ENCODE peak calls at places on chromosomes 2 and 18, in seven cellular contexts. W, E, J, O, N, L and C are unnamed samples.
A peak's percentile ranks its signal among the peaks of the same experiment; 100 is the strongest.

GRCh38 chr2:181585732-181586131 is 71.2 kb downstream of the CERKL start:
- DNase-seq in E (no peak), N (no peak), O (no peak), L (no peak), W (no peak), J (no peak), C (no peak)

GRCh38 chr2:11234309-11234708 is 79.0 kb downstream of the SLC66A3 start:
- DNase-seq in J (no peak), W (peak; percentile 51), N (no peak), E (peak; percentile 24), O (no peak), L (no peak), C (no peak)

GRCh38 chr2:240987588-240987987 is 10.8 kb upstream of the SNED1 start:
- DNase-seq in E (no peak), L (no peak), J (no peak), O (no peak), N (no peak), W (no peak), C (no peak)

GRCh38 chr2:10417551-10418335 is 30.4 kb downstream of the ODC1 start:
- DNase-seq in N (no peak), O (no peak), E (no peak), J (no peak), W (no peak), L (no peak), C (no peak)

GRCh38 chr2:85216051-85216431 is 82.8 kb downstream of the TCF7L1 start:
- DNase-seq in N (no peak), O (no peak), J (peak; percentile 44), L (no peak), W (no peak), E (no peak), C (no peak)

GRCh38 chr18:13147146-13147545 is 71.4 kb upstream of the LDLRAD4 start:
- DNase-seq in E (no peak), J (no peak), W (peak; percentile 93), L (no peak), N (no peak), O (peak; percentile 78), C (no peak)

GRCh38 chr2:152335851-152336102 is 803 bp downstream of the FMNL2 start:
- DNase-seq in W (no peak), L (no peak), O (no peak), E (no peak), J (no peak), N (peak; percentile 39), C (no peak)

GRCh38 chr18:50973367-50974126 is 5.7 kb downstream of the ELAC1 start:
- DNase-seq in E (peak; percentile 11), N (no peak), L (no peak), J (no peak), O (no peak), W (peak; percentile 28), C (no peak)

GRCh38 chr2:240339411-240340360 is 95.8 kb upstream of the GPC1 start:
- DNase-seq in E (no peak), O (no peak), W (no peak), J (no peak), L (no peak), N (no peak), C (peak; percentile 38)

GRCh38 chr18:44507729-44508325 is 172.9 kb upstream of the SETBP1 start:
- DNase-seq in E (no peak), W (no peak), J (no peak), O (no peak), L (no peak), N (peak; percentile 69), C (peak; percentile 40)

GRCh38 chr2:41791523-41791922 is 256.3 kb upstream of the PKDCC start:
- DNase-seq in L (no peak), W (peak; percentile 23), O (no peak), E (peak; percentile 45), J (peak; percentile 48), N (peak; percentile 31), C (peak; percentile 82)

GRCh38 chr2:26399781-26400376 is 1.8 kb upstream of the DRC1 start:
- DNase-seq in E (peak; percentile 33), W (no peak), L (no peak), O (peak; percentile 70), J (no peak), N (no peak), C (no peak)

GRCh38 chr18:22185723-22186386 is 16.5 kb downstream of the GATA6 start:
- DNase-seq in E (no peak), L (no peak), J (no peak), W (no peak), O (peak; percentile 28), N (peak; percentile 20), C (peak; percentile 41)